ENCODE peak calls at places on chromosome 12, in seven cellular contexts. B is left ventricle myocardium inferior; W is K562; F is CD8-positive, alpha-beta T cell; V is brain microvascular endothelial cell; K is lower lobe of right lung; L is fibroblast of lung. T is an unnamed sample.

GRCh38 chr12:15592934-15593333 is 196.3 kb downstream of the EPS8 start:
- DNase-seq in B (no peak), W (no peak), F (no peak), V (no peak), K (no peak), L (peak; percentile 31), T (no peak)

GRCh38 chr12:67647547-67648305 is 819 bp upstream of the DYRK2 start:
- DNase-seq in B (peak; percentile 83), W (peak; percentile 70), F (peak; percentile 49), V (peak; percentile 89), K (peak; percentile 83), L (peak; percentile 84), T (peak; percentile 76)

GRCh38 chr12:56601503-56601902 is 28.6 kb downstream of the BAZ2A start:
- DNase-seq in B (no peak), W (peak; percentile 41), F (peak; percentile 38), V (peak; percentile 10), K (no peak), L (no peak), T (no peak)

GRCh38 chr12:107277850-107278249 is 184.5 kb upstream of the CRY1 start:
- DNase-seq in B (no peak), W (no peak), F (no peak), V (peak; percentile 61), K (no peak), L (peak; percentile 21), T (peak; percentile 93)

GRCh38 chr12:108133482-108133881 is 4.4 kb downstream of the WSCD2 start:
- DNase-seq in B (peak; percentile 39), W (no peak), F (no peak), V (no peak), K (no peak), L (no peak), T (no peak)

GRCh38 chr12:38711055-38711454 is 194.3 kb downstream of the CPNE8 start:
- DNase-seq in B (no peak), W (no peak), F (no peak), V (no peak), K (no peak), L (no peak), T (no peak)

GRCh38 chr12:22653790-22654189 is 28.8 kb downstream of the ETNK1 start:
- DNase-seq in B (no peak), W (no peak), F (no peak), V (no peak), K (no peak), L (no peak), T (peak; percentile 74)

GRCh38 chr12:60101715-60102114 is 505.9 kb downstream of the SLC16A7 start:
- DNase-seq in B (no peak), W (no peak), F (no peak), V (peak; percentile 66), K (no peak), L (no peak), T (peak; percentile 46)

GRCh38 chr12:107917912-107918800 is 143.7 kb downstream of the ASCL4 start:
- DNase-seq in B (no peak), W (peak; percentile 23), F (no peak), V (peak; percentile 10), K (no peak), L (peak; percentile 5), T (peak; percentile 53)

GRCh38 chr12:57875753-57876547 is 29.4 kb upstream of the CTDSP2 start:
- DNase-seq in B (no peak), W (no peak), F (no peak), V (no peak), K (no peak), L (no peak), T (no peak)

GRCh38 chr12:113852695-113853490 is 113.2 kb downstream of the RBM19 start:
- DNase-seq in B (no peak), W (no peak), F (no peak), V (no peak), K (no peak), L (no peak), T (no peak)

GRCh38 chr12:59938190-59938962 is 342.5 kb downstream of the SLC16A7 start:
- DNase-seq in B (no peak), W (no peak), F (no peak), V (no peak), K (no peak), L (no peak), T (no peak)

GRCh38 chr12:10395390-10395998 is 5.7 kb upstream of the KLRK1 start:
- DNase-seq in B (no peak), W (no peak), F (no peak), V (peak; percentile 88), K (no peak), L (peak; percentile 74), T (peak; percentile 92)

GRCh38 chr12:9364224-9365176 is 156.3 kb upstream of the PZP start:
- DNase-seq in B (no peak), W (no peak), F (peak; percentile 22), V (peak; percentile 73), K (no peak), L (peak; percentile 78), T (peak; percentile 92)

GRCh38 chr12:76183459-76184186 is 99.1 kb upstream of the NAP1L1 start:
- DNase-seq in B (no peak), W (peak; percentile 12), F (no peak), V (peak; percentile 100), K (no peak), L (peak; percentile 99), T (peak; percentile 98)

GRCh38 chr12:55664826-55665225 is 28.1 kb downstream of the OR10P1 start:
- DNase-seq in B (no peak), W (no peak), F (no peak), V (no peak), K (no peak), L (no peak), T (no peak)

GRCh38 chr12:19799216-19799615 is 359.9 kb downstream of the AEBP2 start:
- DNase-seq in B (no peak), W (no peak), F (no peak), V (peak; percentile 56), K (no peak), L (no peak), T (peak; percentile 42)

GRCh38 chr12:130547480-130548155 is 168.5 kb downstream of the RIMBP2 start:
- DNase-seq in B (no peak), W (no peak), F (no peak), V (no peak), K (no peak), L (no peak), T (no peak)

GRCh38 chr12:96091833-96092232 is 56.4 kb upstream of the LTA4H start:
- DNase-seq in B (no peak), W (no peak), F (no peak), V (no peak), K (no peak), L (no peak), T (peak; percentile 33)

DNA sequence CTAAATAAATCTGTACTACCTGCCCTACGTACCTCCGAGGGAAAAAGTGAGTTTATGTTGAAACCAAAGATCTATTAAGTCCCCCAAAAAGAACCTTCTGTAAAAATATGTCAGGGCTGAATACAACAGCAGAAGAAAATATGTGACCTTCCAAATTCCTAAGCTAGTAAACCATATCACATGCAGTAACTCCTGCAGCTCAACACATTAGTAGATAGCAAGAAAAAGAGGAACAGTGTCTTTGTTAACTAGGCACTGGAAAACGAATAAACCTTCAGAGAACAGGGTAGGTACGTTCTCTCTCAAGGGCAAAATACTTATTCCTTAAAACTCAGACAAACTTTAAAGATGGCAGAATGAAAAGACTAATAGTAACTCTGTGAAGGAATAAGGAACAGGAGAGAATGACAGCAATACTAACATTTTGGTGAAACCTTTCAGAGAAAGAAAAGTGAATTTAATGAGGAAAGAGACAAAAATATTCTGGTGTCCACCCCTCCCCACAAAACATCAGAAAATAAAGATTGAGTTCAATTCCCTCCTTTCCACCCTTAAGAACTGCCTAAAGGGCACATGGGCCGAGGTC is 18.0 kb downstream of the CBX5 start:
- DNase-seq in B (no peak), W (no peak), F (no peak), V (no peak), K (no peak), L (no peak), T (no peak)
- TF ChIP-seq CTCF in B (no peak), W (no peak), F (no peak), V (no peak), K (no peak), L (no peak), T (no peak)

GRCh38 chr12:102463659-102464249 is 16.6 kb downstream of the IGF1 start:
- DNase-seq in B (no peak), W (no peak), F (no peak), V (no peak), K (no peak), L (no peak), T (no peak)
- H3K4me3 ChIP-seq in B (no peak overlapping the region), W (no peak overlapping the region), F (no peak overlapping the region), V (no peak overlapping the region), K (no peak overlapping the region), L (no peak overlapping the region), T (no peak overlapping the region)

GRCh38 chr12:120367924-120368788 is 808 bp downstream of the MSI1 start:
- DNase-seq in B (no peak), W (peak; percentile 61), F (no peak), V (no peak), K (no peak), L (no peak), T (no peak)

GRCh38 chr12:120365675-120366340 is 3.2 kb downstream of the MSI1 start:
- DNase-seq in B (no peak), W (no peak), F (no peak), V (no peak), K (no peak), L (no peak), T (no peak)

GRCh38 chr12:120366884-120367251 is 2.1 kb downstream of the MSI1 start:
- DNase-seq in B (no peak), W (no peak), F (no peak), V (no peak), K (no peak), L (no peak), T (no peak)

GRCh38 chr12:120367252-120367923 is 1.6 kb downstream of the MSI1 start:
- DNase-seq in B (no peak), W (peak; percentile 54), F (no peak), V (no peak), K (no peak), L (no peak), T (no peak)

GRCh38 chr12:120366341-120366705 is 2.6 kb downstream of the MSI1 start:
- DNase-seq in B (no peak), W (no peak), F (no peak), V (no peak), K (no peak), L (no peak), T (no peak)
- H3K27me3 ChIP-seq in B (peaks cover 61% of the 10 kb centered on the region), W (peaks cover 80% of the 10 kb centered on the region), F (peaks cover 32% of the 10 kb centered on the region), V (peaks cover 35% of the 10 kb centered on the region), K (peaks cover 50% of the 10 kb centered on the region), L (peaks cover 41% of the 10 kb centered on the region), T (peaks cover 34% of the 10 kb centered on the region)

GRCh38 chr12:2625267-2625666 is 169.5 kb upstream of the FKBP4 start:
- DNase-seq in B (no peak), W (no peak), F (no peak), V (no peak), K (no peak), L (no peak), T (no peak)

GRCh38 chr12:2623472-2623871 is 171.3 kb upstream of the FKBP4 start:
- DNase-seq in B (no peak), W (no peak), F (no peak), V (no peak), K (no peak), L (no peak), T (no peak)

GRCh38 chr12:2622460-2622859 is 172.3 kb upstream of the FKBP4 start:
- DNase-seq in B (no peak), W (no peak), F (no peak), V (no peak), K (no peak), L (no peak), T (no peak)

GRCh38 chr12:2627343-2628191 is 167.2 kb upstream of the FKBP4 start:
- DNase-seq in B (no peak), W (no peak), F (no peak), V (no peak), K (no peak), L (no peak), T (no peak)

GRCh38 chr12:2624543-2625266 is 170.1 kb upstream of the FKBP4 start:
- DNase-seq in B (no peak), W (peak; percentile 51), F (no peak), V (no peak), K (no peak), L (peak; percentile 23), T (peak; percentile 23)
- TF ChIP-seq CTCF in B (peak; percentile 19), W (peak; percentile 50), F (no peak), V (peak; percentile 64), K (no peak), L (peak; percentile 31), T (peak; percentile 1)